ENCODE peak calls at places on chromosomes 13 and 19, in eight cellular contexts. F is CD8-positive, alpha-beta T cell; H is sigmoid colon; G is mucosa of descending colon; Y is breast epithelium; B is T-helper 17 cell; M is CD4-positive, CD25-positive, alpha-beta regulatory T cell; O is astrocyte. L is an unnamed sample.

GRCh38 chr19:35114656-35115537 is 726 bp upstream of the FXYD3 start:
- DNase-seq in F (peak; percentile 57), H (peak; percentile 88), G (peak; percentile 91), Y (peak; percentile 78), B (peak; percentile 39), M (peak; percentile 68), O (no peak), L (peak; percentile 83)

GRCh38 chr13:96100457-96101220 is 10.7 kb downstream of the HS6ST3 start:
- DNase-seq in F (no peak), H (no peak), G (no peak), Y (no peak), B (no peak), M (no peak), O (no peak), L (no peak)

GRCh38 chr19:12997967-12998940 is 3.0 kb downstream of the NFIX start:
- DNase-seq in F (no peak), H (no peak), G (no peak), Y (no peak), B (no peak), M (no peak), O (no peak), L (no peak)

GRCh38 chr13:43626994-43627393 is 159.8 kb downstream of the ENOX1 start:
- DNase-seq in F (no peak), H (no peak), G (no peak), Y (no peak), B (no peak), M (no peak), O (no peak), L (no peak)

GRCh38 chr19:49988433-49988832 is 27.5 kb upstream of the SIGLEC11 start:
- DNase-seq in F (no peak), H (no peak), G (no peak), Y (no peak), B (no peak), M (no peak), O (peak; percentile 70), L (no peak)

GRCh38 chr13:106721599-106721998 is 153.7 kb upstream of the ARGLU1 start:
- DNase-seq in F (no peak), H (no peak), G (no peak), Y (no peak), B (no peak), M (no peak), O (no peak), L (no peak)

GRCh38 chr13:50589139-50589538 is 254.4 kb downstream of the DLEU7 start:
- DNase-seq in F (no peak), H (no peak), G (no peak), Y (no peak), B (no peak), M (no peak), O (peak; percentile 98), L (no peak)

GRCh38 chr19:4045597-4046361 is 20.9 kb downstream of the ZBTB7A start:
- DNase-seq in F (no peak), H (no peak), G (no peak), Y (no peak), B (no peak), M (no peak), O (no peak), L (no peak)

GRCh38 chr13:107847406-107847805 is 367.9 kb downstream of the LIG4 start:
- DNase-seq in F (no peak), H (no peak), G (no peak), Y (no peak), B (no peak), M (no peak), O (no peak), L (no peak)

GRCh38 chr19:42693760-42694350 is 46.4 kb downstream of the PSG3 start:
- DNase-seq in F (no peak), H (no peak), G (peak; percentile 9), Y (no peak), B (no peak), M (peak; percentile 8), O (peak; percentile 18), L (no peak)

GRCh38 chr13:39347926-39348901 is 254.8 kb downstream of the LHFPL6 start:
- DNase-seq in F (no peak), H (no peak), G (no peak), Y (no peak), B (no peak), M (no peak), O (no peak), L (no peak)

GRCh38 chr19:50181121-50181520 is 18.0 kb upstream of the IZUMO2 start:
- DNase-seq in F (no peak), H (no peak), G (no peak), Y (no peak), B (no peak), M (no peak), O (no peak), L (no peak)

GRCh38 chr13:102195566-102196462 is 206.0 kb downstream of the FGF14 start:
- DNase-seq in F (no peak), H (no peak), G (no peak), Y (no peak), B (no peak), M (no peak), O (peak; percentile 70), L (no peak)

GRCh38 chr19:11481777-11482383 is 1.0 kb upstream of the ELAVL3 start:
- DNase-seq in F (peak; percentile 30), H (peak; percentile 77), G (peak; percentile 34), Y (no peak), B (peak; percentile 35), M (peak; percentile 80), O (peak; percentile 70), L (peak; percentile 84)

GRCh38 chr19:50264483-50265186 is 61.2 kb downstream of the MYH14 start:
- DNase-seq in F (no peak), H (no peak), G (no peak), Y (no peak), B (no peak), M (no peak), O (no peak), L (no peak)

GRCh38 chr13:38777347-38778107 is 90.7 kb downstream of the FREM2 start:
- DNase-seq in F (no peak), H (no peak), G (no peak), Y (no peak), B (no peak), M (no peak), O (no peak), L (no peak)

GRCh38 chr13:75715598-75716523 is 79.7 kb downstream of the LMO7 start:
- DNase-seq in F (no peak), H (no peak), G (no peak), Y (no peak), B (no peak), M (no peak), O (no peak), L (no peak)

DNA sequence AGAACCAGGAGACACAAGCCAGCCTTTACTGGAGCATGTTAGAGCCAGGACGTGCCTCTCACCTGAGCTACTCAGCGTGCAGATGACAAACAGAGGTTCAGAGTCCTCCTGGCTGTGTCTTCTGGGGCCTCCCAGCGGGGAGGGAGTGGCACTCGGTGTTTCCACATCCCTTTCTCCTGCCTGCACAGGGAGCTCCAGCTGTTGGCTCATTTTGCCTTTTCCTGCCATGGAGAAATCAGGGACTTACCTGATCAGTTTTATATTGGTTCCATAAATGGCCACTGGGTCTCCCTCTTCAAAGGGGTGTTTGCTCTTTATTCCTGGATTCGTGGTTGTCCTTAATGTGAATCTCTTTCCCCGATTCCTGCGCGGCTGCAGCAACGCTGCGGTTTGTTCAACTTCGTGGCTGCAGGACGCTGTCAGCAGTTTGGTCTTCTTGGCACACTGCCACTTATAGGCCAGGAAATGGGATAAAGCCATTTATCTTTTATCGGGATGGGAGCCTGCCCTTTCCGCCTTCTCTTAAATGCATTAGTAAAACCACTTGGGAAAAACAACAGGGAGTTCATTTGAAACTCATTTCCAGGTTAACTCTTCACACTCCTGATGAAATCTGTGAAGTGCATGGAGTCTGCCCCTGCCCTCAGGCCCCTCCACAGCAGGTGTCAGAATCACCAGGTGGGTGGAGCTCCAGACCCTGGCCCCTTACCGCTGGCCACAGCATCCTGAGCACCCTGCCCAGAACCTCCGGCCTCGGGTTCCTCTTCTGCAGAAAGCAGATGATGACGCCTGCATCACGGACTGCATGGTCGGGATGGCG is 39.8 kb upstream of the MCF2L start:
- DNase-seq in F (no peak), H (no peak), G (peak; percentile 68), Y (no peak), B (no peak), M (no peak), O (peak; percentile 15), L (no peak)
- H3K9me3 ChIP-seq in F (no peaks in the 10 kb centered on the region), H (no peaks in the 10 kb centered on the region), G (no peaks in the 10 kb centered on the region), Y (no peaks in the 10 kb centered on the region), B (no peaks in the 10 kb centered on the region), M (no peaks in the 10 kb centered on the region), O (no peaks in the 10 kb centered on the region), L (no peaks in the 10 kb centered on the region)

GRCh38 chr19:36837525-36837901 is 674 bp downstream of the ZNF790 start:
- DNase-seq in F (no peak), H (no peak), G (no peak), Y (no peak), B (no peak), M (no peak), O (no peak), L (no peak)

GRCh38 chr19:36837902-36838783 is at the start of gene ZNF790:
- DNase-seq in F (peak; percentile 75), H (peak; percentile 94), G (peak; percentile 94), Y (peak; percentile 82), B (peak; percentile 59), M (peak; percentile 90), O (peak; percentile 88), L (peak; percentile 93)

GRCh38 chr19:36838784-36839324 is 667 bp upstream of the ZNF790 start:
- DNase-seq in F (no peak), H (no peak), G (no peak), Y (no peak), B (no peak), M (no peak), O (peak; percentile 15), L (no peak)

DNA sequence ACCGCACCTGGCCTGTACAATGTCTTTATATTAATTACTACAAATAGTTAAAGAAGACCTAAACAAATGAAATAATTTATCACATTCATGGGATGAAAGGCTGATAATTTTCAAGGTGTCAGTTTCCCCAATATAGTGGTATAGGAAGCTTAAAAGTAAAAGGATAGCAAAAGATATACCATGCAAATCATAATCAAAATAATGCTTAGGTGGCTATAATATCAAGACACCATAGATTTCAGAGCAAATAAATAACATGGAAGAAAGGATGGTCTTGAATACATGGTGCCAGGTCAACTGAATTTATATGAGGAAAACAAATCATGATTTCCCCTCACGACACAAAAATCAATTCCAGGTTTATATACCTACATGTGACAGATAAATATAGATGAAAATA is 4.8 kb downstream of the ZNF790 start:
- DNase-seq in F (no peak), H (no peak), G (no peak), Y (no peak), B (no peak), M (no peak), O (no peak), L (no peak)
- H3K9me3 ChIP-seq in F (peaks cover 37% of the 10 kb centered on the region), H (peaks cover 37% of the 10 kb centered on the region), G (peaks cover 82% of the 10 kb centered on the region), Y (peaks cover 83% of the 10 kb centered on the region), B (peaks cover 36% of the 10 kb centered on the region), M (peaks cover 77% of the 10 kb centered on the region), O (peaks cover 12% of the 10 kb centered on the region), L (peaks cover 86% of the 10 kb centered on the region)

GRCh38 chr13:99978781-99979452 is 2.7 kb upstream of the ZIC2 start:
- DNase-seq in F (no peak), H (no peak), G (no peak), Y (no peak), B (no peak), M (no peak), O (no peak), L (no peak)
- H3K9me3 ChIP-seq in F (peaks cover 4% of the 10 kb centered on the region), H (no peaks in the 10 kb centered on the region), G (no peaks in the 10 kb centered on the region), Y (no peaks in the 10 kb centered on the region), B (peaks cover 20% of the 10 kb centered on the region), M (peaks cover 55% of the 10 kb centered on the region), O (no peaks in the 10 kb centered on the region), L (peaks cover 61% of the 10 kb centered on the region)

GRCh38 chr13:19185865-19186645 is 4.4 kb upstream of the TUBA3C start:
- DNase-seq in F (no peak), H (no peak), G (no peak), Y (no peak), B (no peak), M (no peak), O (no peak), L (no peak)
- H3K9me3 ChIP-seq in F (no peaks in the 10 kb centered on the region), H (peaks cover 3% of the 10 kb centered on the region), G (peaks cover 63% of the 10 kb centered on the region), Y (no peaks in the 10 kb centered on the region), B (no peaks in the 10 kb centered on the region), M (no peaks in the 10 kb centered on the region), O (peaks cover 8% of the 10 kb centered on the region), L (peaks cover 13% of the 10 kb centered on the region)

L was measured in spleen.